ENCODE peak calls at places on chromosomes 1 and 21, in ten cellular contexts. C is lung; P is CD8-positive, alpha-beta memory T cell; X is suprapubic skin; G is CD4-positive, CD25-positive, alpha-beta regulatory T cell; E is astrocyte; Z is PC-3; L is neural progenitor cell; K is thoracic aorta; J is heart left ventricle. Y is an unnamed sample.

GRCh38 chr1:5898266-5898665 is 94.0 kb downstream of the NPHP4 start:
- DNase-seq in C (no peak), X (no peak), J (peak; percentile 51), L (no peak), Z (no peak), P (no peak), E (no peak), G (no peak), K (no peak), Y (no peak)

GRCh38 chr1:234962340-234962989 is 166.2 kb downstream of the TOMM20 start:
- DNase-seq in Z (peak; percentile 81), X (peak; percentile 74), G (no peak), L (no peak), K (no peak), C (no peak), J (no peak), P (no peak), E (peak; percentile 100), Y (no peak)

GRCh38 chr1:10736623-10737267 is 59.7 kb downstream of the CASZ1 start:
- DNase-seq in K (no peak), P (no peak), L (no peak), X (no peak), C (peak; percentile 81), E (no peak), Z (no peak), J (no peak), G (no peak), Y (no peak)

GRCh38 chr1:219292989-219293388 is 119.3 kb downstream of the LYPLAL1 start:
- DNase-seq in Z (no peak), E (no peak), G (no peak), K (no peak), C (no peak), P (no peak), X (no peak), L (no peak), J (no peak), Y (no peak)

GRCh38 chr1:179229214-179230140 is at the start of gene ABL2:
- DNase-seq in J (peak; percentile 73), E (no peak), C (peak; percentile 44), X (peak; percentile 70), Z (peak; percentile 44), L (peak; percentile 85), K (no peak), P (peak; percentile 56), G (peak; percentile 33), Y (no peak)

GRCh38 chr1:203324103-203325003 is 19.0 kb downstream of the BTG2 start:
- DNase-seq in L (peak; percentile 50), K (no peak), X (no peak), C (peak; percentile 76), E (no peak), G (peak; percentile 83), J (no peak), P (no peak), Z (no peak), Y (no peak)

GRCh38 chr1:23303524-23303923 is 40.6 kb downstream of the HNRNPR start:
- DNase-seq in G (no peak), E (no peak), C (no peak), P (no peak), L (no peak), K (no peak), X (no peak), Z (no peak), J (no peak), Y (no peak)

GRCh38 chr1:207309775-207310273 is 11.7 kb upstream of the CD55 start:
- DNase-seq in J (no peak), G (no peak), P (no peak), X (no peak), E (peak; percentile 86), K (no peak), Z (peak; percentile 93), C (peak; percentile 47), L (no peak), Y (no peak)

GRCh38 chr1:70790232-70790923 is 257.2 kb downstream of the PTGER3 start:
- DNase-seq in C (no peak), K (no peak), E (no peak), L (no peak), P (no peak), Z (no peak), J (no peak), G (no peak), X (no peak), Y (no peak)

GRCh38 chr1:40884055-40884795 is 22.1 kb upstream of the CITED4 start:
- DNase-seq in Z (no peak), K (no peak), P (no peak), X (no peak), L (no peak), C (no peak), G (no peak), J (no peak), E (no peak), Y (no peak)

GRCh38 chr1:15522551-15522950 is 1.5 kb downstream of the CASP9 start:
- DNase-seq in J (no peak), K (no peak), E (no peak), L (no peak), C (no peak), X (no peak), Z (no peak), P (no peak), G (no peak), Y (no peak)

GRCh38 chr21:41638201-41638790 is 128.6 kb downstream of the RIPK4 start:
- DNase-seq in L (no peak), P (no peak), C (no peak), X (no peak), J (no peak), G (no peak), Z (no peak), K (no peak), E (no peak), Y (no peak)

GRCh38 chr1:82388679-82389078 is 587.9 kb downstream of the ADGRL2 start:
- DNase-seq in P (no peak), K (no peak), G (no peak), C (peak; percentile 33), Z (peak; percentile 78), J (no peak), L (no peak), E (peak; percentile 88), X (no peak), Y (no peak)
- H3K9me3 ChIP-seq in P (no peaks in the 10 kb centered on the region), K (no peaks in the 10 kb centered on the region), G (no peaks in the 10 kb centered on the region), C (no peaks in the 10 kb centered on the region), Z (no peaks in the 10 kb centered on the region), J (no peaks in the 10 kb centered on the region), L (no peaks in the 10 kb centered on the region), E (no peaks in the 10 kb centered on the region), X (no peaks in the 10 kb centered on the region), Y (no peaks in the 10 kb centered on the region)

GRCh38 chr1:115652236-115652788 is 10.5 kb downstream of the VANGL1 start:
- DNase-seq in Z (no peak), K (no peak), J (no peak), L (no peak), X (no peak), E (no peak), C (no peak), G (no peak), P (no peak), Y (no peak)

GRCh38 chr1:115649964-115650363 is 8.2 kb downstream of the VANGL1 start:
- DNase-seq in K (no peak), G (no peak), P (no peak), X (no peak), E (no peak), Z (no peak), J (no peak), L (peak; percentile 40), C (no peak), Y (no peak)

GRCh38 chr1:115648717-115649691 is 7.2 kb downstream of the VANGL1 start:
- DNase-seq in C (no peak), G (peak; percentile 82), Z (no peak), K (no peak), X (no peak), E (no peak), P (no peak), L (no peak), J (no peak), Y (no peak)

GRCh38 chr1:115651391-115651790 is 9.6 kb downstream of the VANGL1 start:
- DNase-seq in K (no peak), E (no peak), Z (no peak), J (no peak), P (no peak), G (no peak), X (no peak), C (no peak), L (no peak), Y (no peak)

DNA sequence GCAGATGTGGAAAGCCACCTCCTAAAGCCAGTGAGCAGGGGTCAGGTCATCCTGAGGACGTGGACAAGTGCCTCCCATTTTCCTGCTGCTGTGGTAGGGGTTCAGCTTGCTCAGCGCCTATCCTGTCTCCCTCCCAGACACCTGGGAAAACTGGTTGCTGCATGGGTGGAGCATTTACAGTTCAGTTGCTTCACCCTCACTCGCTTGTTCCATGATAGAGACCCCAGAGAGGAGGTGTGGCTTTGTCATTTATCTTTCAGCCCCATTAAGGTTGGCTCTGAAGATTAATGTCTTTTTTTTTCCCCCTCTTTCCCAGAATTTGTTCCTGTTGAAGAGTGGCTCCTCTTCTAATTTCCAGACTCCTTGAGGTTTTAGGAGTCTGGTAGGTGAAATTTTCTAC is 9.2 kb downstream of the VANGL1 start:
- DNase-seq in P (no peak), J (no peak), L (no peak), G (no peak), E (no peak), Z (no peak), X (no peak), C (no peak), K (no peak), Y (no peak)
- H3K4me1 ChIP-seq in P (peaks cover 15% of the 10 kb centered on the region), J (peaks cover 70% of the 10 kb centered on the region), L (peaks cover 40% of the 10 kb centered on the region), G (peaks cover 7% of the 10 kb centered on the region), E (peaks cover 26% of the 10 kb centered on the region), Z (peaks cover 10% of the 10 kb centered on the region), X (peaks cover 64% of the 10 kb centered on the region), C (peaks cover 23% of the 10 kb centered on the region), K (peaks cover 49% of the 10 kb centered on the region), Y (peaks cover 89% of the 10 kb centered on the region)

GRCh38 chr1:9319789-9320519 is 27.3 kb downstream of the SPSB1 start:
- DNase-seq in C (no peak), E (no peak), P (no peak), J (peak; percentile 40), Z (no peak), L (peak; percentile 23), X (no peak), K (no peak), G (no peak), Y (no peak)
- H3K4me3 ChIP-seq in C (no peak overlapping the region), E (no peak overlapping the region), P (no peak overlapping the region), J (no peak overlapping the region), Z (no peak overlapping the region), L (no peak overlapping the region), X (no peak overlapping the region), K (peak overlapping the region; percentile 35), G (no peak overlapping the region), Y (no peak overlapping the region)

DNA sequence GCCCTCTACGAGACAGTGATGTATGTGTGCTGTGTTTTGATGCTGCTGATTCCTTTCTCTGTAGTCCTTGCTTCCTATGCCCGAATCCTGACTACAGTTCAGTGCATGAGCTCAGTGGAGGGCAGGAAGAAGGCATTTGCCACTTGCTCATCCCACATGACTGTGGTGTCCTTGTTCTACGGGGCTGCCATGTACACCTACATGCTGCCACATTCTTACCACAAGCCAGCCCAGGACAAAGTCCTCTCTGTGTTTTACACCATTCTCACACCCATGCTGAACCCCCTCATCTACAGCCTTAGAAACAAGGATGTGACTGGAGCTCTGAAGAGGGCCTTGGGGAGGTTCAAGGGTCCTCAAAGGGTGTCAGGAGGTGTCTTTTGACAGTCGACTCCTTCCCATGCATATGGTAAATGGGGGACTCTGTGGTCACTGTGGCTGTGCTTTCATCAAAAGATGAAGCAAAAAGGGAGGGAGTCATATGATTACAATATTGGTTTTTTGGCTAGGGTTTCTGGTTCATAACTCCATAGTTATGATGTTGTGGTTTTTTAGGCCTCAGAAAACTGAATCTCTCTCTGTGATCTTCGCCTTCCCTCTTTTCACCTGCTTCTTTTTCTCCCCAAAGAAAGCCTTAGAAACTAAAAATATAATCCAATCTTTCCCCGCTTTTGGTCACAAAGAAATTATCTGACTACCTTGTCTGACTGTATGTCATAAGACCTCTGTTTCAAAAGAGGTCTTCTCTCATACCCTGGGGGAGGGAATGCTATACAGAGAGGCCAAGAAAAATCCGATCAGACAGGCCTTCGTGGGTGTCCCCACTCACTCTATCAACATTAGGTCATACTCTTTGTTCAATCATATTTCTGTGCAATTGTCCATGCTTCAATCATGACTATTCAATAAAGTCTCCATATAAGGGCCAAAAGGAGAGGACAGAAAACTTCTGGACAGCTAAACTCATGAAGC is 4.2 kb downstream of the OR2T1 start:
- DNase-seq in P (no peak), G (no peak), J (no peak), C (no peak), Z (no peak), X (no peak), K (no peak), E (no peak), L (no peak), Y (no peak)
- H3K9me3 ChIP-seq in P (no peaks in the 10 kb centered on the region), G (peaks cover 7% of the 10 kb centered on the region), J (peaks cover 8% of the 10 kb centered on the region), C (no peaks in the 10 kb centered on the region), Z (peaks cover 26% of the 10 kb centered on the region), X (no peaks in the 10 kb centered on the region), K (no peaks in the 10 kb centered on the region), E (peaks cover 7% of the 10 kb centered on the region), L (peaks cover 46% of the 10 kb centered on the region), Y (no peaks in the 10 kb centered on the region)

Y was measured in esophagus squamous epithelium.